ENCODE peak calls at places on chromosomes 11 and 22, in eight cellular contexts. One of them, this sample, is unnamed.

GRCh38 chr11:93485983-93486382 is 57.2 kb downstream of the SMCO4 start:
- DNase-seq in stomach: no peak
- DNase-seq in fibroblast of the aortic adventitia: no peak
- DNase-seq in omental fat pad: no peak
- DNase-seq in cardiac muscle cell: no peak
- DNase-seq in fibroblast of lung: no peak
- DNase-seq in kidney epithelial cell: no peak
- DNase-seq in Calu3: no peak
- DNase-seq in this sample: no peak

GRCh38 chr22:28373841-28374240 is 305.8 kb downstream of the TTC28 start:
- DNase-seq in Calu3: no peak
- DNase-seq in stomach: no peak
- DNase-seq in fibroblast of the aortic adventitia: peak; percentile 50
- DNase-seq in fibroblast of lung: peak; percentile 52
- DNase-seq in kidney epithelial cell: no peak
- DNase-seq in omental fat pad: no peak
- DNase-seq in cardiac muscle cell: peak; percentile 13
- DNase-seq in this sample: no peak

GRCh38 chr11:117901601-117902000 is 25.1 kb upstream of the FXYD6 start:
- DNase-seq in fibroblast of the aortic adventitia: no peak
- DNase-seq in Calu3: no peak
- DNase-seq in omental fat pad: peak; percentile 14
- DNase-seq in stomach: no peak
- DNase-seq in fibroblast of lung: no peak
- DNase-seq in cardiac muscle cell: no peak
- DNase-seq in kidney epithelial cell: no peak
- DNase-seq in this sample: no peak

GRCh38 chr22:37121887-37122591 is 12.5 kb upstream of the TMPRSS6 start:
- DNase-seq in stomach: peak; percentile 32
- DNase-seq in Calu3: no peak
- DNase-seq in fibroblast of lung: no peak
- DNase-seq in kidney epithelial cell: peak; percentile 56
- DNase-seq in cardiac muscle cell: peak; percentile 34
- DNase-seq in fibroblast of the aortic adventitia: peak; percentile 9
- DNase-seq in omental fat pad: no peak
- DNase-seq in this sample: no peak

GRCh38 chr11:44417756-44418437 is 108.0 kb upstream of the ALX4 start:
- DNase-seq in fibroblast of the aortic adventitia: no peak
- DNase-seq in fibroblast of lung: no peak
- DNase-seq in Calu3: no peak
- DNase-seq in cardiac muscle cell: no peak
- DNase-seq in omental fat pad: no peak
- DNase-seq in stomach: no peak
- DNase-seq in kidney epithelial cell: no peak
- DNase-seq in this sample: no peak

GRCh38 chr11:106858200-106858599 is 160.1 kb downstream of the GUCY1A2 start:
- DNase-seq in kidney epithelial cell: no peak
- DNase-seq in fibroblast of lung: no peak
- DNase-seq in cardiac muscle cell: no peak
- DNase-seq in omental fat pad: no peak
- DNase-seq in fibroblast of the aortic adventitia: no peak
- DNase-seq in stomach: no peak
- DNase-seq in Calu3: no peak
- DNase-seq in this sample: no peak

GRCh38 chr11:1702506-1702905 is 5.5 kb downstream of the KRTAP5-6 start:
- DNase-seq in omental fat pad: no peak
- DNase-seq in cardiac muscle cell: no peak
- DNase-seq in stomach: no peak
- DNase-seq in fibroblast of lung: no peak
- DNase-seq in fibroblast of the aortic adventitia: no peak
- DNase-seq in Calu3: no peak
- DNase-seq in kidney epithelial cell: no peak
- DNase-seq in this sample: no peak

GRCh38 chr22:19994851-19995610 is 21.6 kb downstream of the ARVCF start:
- DNase-seq in cardiac muscle cell: no peak
- DNase-seq in Calu3: no peak
- DNase-seq in fibroblast of lung: no peak
- DNase-seq in kidney epithelial cell: no peak
- DNase-seq in stomach: no peak
- DNase-seq in omental fat pad: no peak
- DNase-seq in fibroblast of the aortic adventitia: no peak
- DNase-seq in this sample: peak; percentile 4

GRCh38 chr11:33291004-33291777 is 34.0 kb downstream of the HIPK3 start:
- DNase-seq in kidney epithelial cell: no peak
- DNase-seq in Calu3: peak; percentile 18
- DNase-seq in cardiac muscle cell: peak; percentile 29
- DNase-seq in fibroblast of lung: peak; percentile 35
- DNase-seq in stomach: no peak
- DNase-seq in omental fat pad: no peak
- DNase-seq in fibroblast of the aortic adventitia: peak; percentile 57
- DNase-seq in this sample: no peak

GRCh38 chr11:19537803-19538453 is 174.7 kb upstream of the NAV2 start:
- DNase-seq in fibroblast of the aortic adventitia: no peak
- DNase-seq in Calu3: no peak
- DNase-seq in omental fat pad: no peak
- DNase-seq in cardiac muscle cell: no peak
- DNase-seq in stomach: no peak
- DNase-seq in kidney epithelial cell: no peak
- DNase-seq in fibroblast of lung: no peak
- DNase-seq in this sample: no peak

GRCh38 chr11:108435066-108435465 is 32.3 kb downstream of the C11orf65 start:
- DNase-seq in Calu3: no peak
- DNase-seq in omental fat pad: no peak
- DNase-seq in kidney epithelial cell: no peak
- DNase-seq in fibroblast of the aortic adventitia: no peak
- DNase-seq in stomach: no peak
- DNase-seq in fibroblast of lung: no peak
- DNase-seq in cardiac muscle cell: no peak
- DNase-seq in this sample: no peak

GRCh38 chr11:118180300-118180703 is 3.9 kb upstream of the SCN2B start:
- DNase-seq in Calu3: no peak
- DNase-seq in omental fat pad: no peak
- DNase-seq in kidney epithelial cell: no peak
- DNase-seq in fibroblast of lung: peak; percentile 60
- DNase-seq in stomach: no peak
- DNase-seq in fibroblast of the aortic adventitia: peak; percentile 18
- DNase-seq in cardiac muscle cell: peak; percentile 48
- DNase-seq in this sample: peak; percentile 75

GRCh38 chr11:28899706-28900105 is 791.5 kb downstream of the METTL15 start:
- DNase-seq in fibroblast of lung: no peak
- DNase-seq in Calu3: no peak
- DNase-seq in omental fat pad: no peak
- DNase-seq in stomach: no peak
- DNase-seq in cardiac muscle cell: no peak
- DNase-seq in kidney epithelial cell: no peak
- DNase-seq in fibroblast of the aortic adventitia: no peak
- DNase-seq in this sample: no peak

GRCh38 chr22:27445876-27446275 is 355.7 kb downstream of the MN1 start:
- DNase-seq in Calu3: no peak
- DNase-seq in kidney epithelial cell: no peak
- DNase-seq in fibroblast of the aortic adventitia: no peak
- DNase-seq in stomach: no peak
- DNase-seq in cardiac muscle cell: no peak
- DNase-seq in fibroblast of lung: no peak
- DNase-seq in omental fat pad: no peak
- DNase-seq in this sample: no peak

GRCh38 chr11:11476499-11476898 is 123.4 kb upstream of the CSNK2A3 start:
- DNase-seq in stomach: no peak
- DNase-seq in fibroblast of the aortic adventitia: no peak
- DNase-seq in fibroblast of lung: no peak
- DNase-seq in omental fat pad: no peak
- DNase-seq in Calu3: no peak
- DNase-seq in cardiac muscle cell: no peak
- DNase-seq in kidney epithelial cell: no peak
- DNase-seq in this sample: no peak

GRCh38 chr11:121415861-121416260 is 36.3 kb upstream of the SORL1 start:
- DNase-seq in fibroblast of lung: peak; percentile 46
- DNase-seq in fibroblast of the aortic adventitia: peak; percentile 11
- DNase-seq in stomach: no peak
- DNase-seq in omental fat pad: no peak
- DNase-seq in Calu3: peak; percentile 1
- DNase-seq in cardiac muscle cell: peak; percentile 34
- DNase-seq in kidney epithelial cell: no peak
- DNase-seq in this sample: no peak

GRCh38 chr11:125356736-125357292 is 139.3 kb downstream of the FEZ1 start:
- DNase-seq in Calu3: no peak
- DNase-seq in fibroblast of the aortic adventitia: no peak
- DNase-seq in kidney epithelial cell: no peak
- DNase-seq in stomach: no peak
- DNase-seq in fibroblast of lung: no peak
- DNase-seq in cardiac muscle cell: no peak
- DNase-seq in omental fat pad: no peak
- DNase-seq in this sample: no peak

GRCh38 chr11:122342089-122342749 is 226.2 kb upstream of the BLID start:
- DNase-seq in omental fat pad: no peak
- DNase-seq in cardiac muscle cell: no peak
- DNase-seq in fibroblast of the aortic adventitia: no peak
- DNase-seq in fibroblast of lung: no peak
- DNase-seq in stomach: no peak
- DNase-seq in Calu3: no peak
- DNase-seq in kidney epithelial cell: no peak
- DNase-seq in this sample: no peak

GRCh38 chr11:58769308-58769707 is 37.6 kb upstream of the GLYAT start:
- DNase-seq in omental fat pad: no peak
- DNase-seq in fibroblast of the aortic adventitia: no peak
- DNase-seq in fibroblast of lung: no peak
- DNase-seq in kidney epithelial cell: no peak
- DNase-seq in cardiac muscle cell: no peak
- DNase-seq in Calu3: no peak
- DNase-seq in stomach: no peak
- DNase-seq in this sample: no peak

GRCh38 chr22:36816635-36817428 is at the start of gene PVALB:
- DNase-seq in stomach: no peak
- DNase-seq in cardiac muscle cell: peak; percentile 65
- DNase-seq in kidney epithelial cell: no peak
- DNase-seq in fibroblast of the aortic adventitia: peak; percentile 27
- DNase-seq in omental fat pad: no peak
- DNase-seq in Calu3: peak; percentile 32
- DNase-seq in fibroblast of lung: peak; percentile 22
- DNase-seq in this sample: peak; percentile 57

GRCh38 chr11:2518112-2518982 is 73.5 kb downstream of the KCNQ1 start:
- DNase-seq in fibroblast of lung: no peak
- DNase-seq in omental fat pad: peak; percentile 9
- DNase-seq in Calu3: no peak
- DNase-seq in cardiac muscle cell: no peak
- DNase-seq in fibroblast of the aortic adventitia: no peak
- DNase-seq in kidney epithelial cell: no peak
- DNase-seq in stomach: peak; percentile 23
- DNase-seq in this sample: peak; percentile 1

GRCh38 chr22:44325718-44326548 is 13.2 kb upstream of the SHISAL1 start:
- DNase-seq in omental fat pad: no peak
- DNase-seq in fibroblast of lung: peak; percentile 55
- DNase-seq in stomach: no peak
- DNase-seq in kidney epithelial cell: no peak
- DNase-seq in cardiac muscle cell: peak; percentile 61
- DNase-seq in fibroblast of the aortic adventitia: peak; percentile 78
- DNase-seq in Calu3: no peak
- DNase-seq in this sample: no peak

GRCh38 chr11:102469196-102469821 is 16.7 kb upstream of the TMEM123 start:
- DNase-seq in stomach: no peak
- DNase-seq in fibroblast of the aortic adventitia: peak; percentile 53
- DNase-seq in Calu3: peak; percentile 10
- DNase-seq in fibroblast of lung: peak; percentile 70
- DNase-seq in kidney epithelial cell: no peak
- DNase-seq in omental fat pad: no peak
- DNase-seq in cardiac muscle cell: peak; percentile 50
- DNase-seq in this sample: no peak

GRCh38 chr11:78741794-78742193 is 167.1 kb upstream of the NARS2 start:
- DNase-seq in cardiac muscle cell: no peak
- DNase-seq in fibroblast of lung: no peak
- DNase-seq in fibroblast of the aortic adventitia: no peak
- DNase-seq in kidney epithelial cell: no peak
- DNase-seq in stomach: no peak
- DNase-seq in Calu3: no peak
- DNase-seq in omental fat pad: no peak
- DNase-seq in this sample: no peak
- TF ChIP-seq CTCF in cardiac muscle cell: no peak
- TF ChIP-seq CTCF in fibroblast of lung: no peak
- TF ChIP-seq CTCF in fibroblast of the aortic adventitia: no peak
- TF ChIP-seq CTCF in kidney epithelial cell: no peak
- TF ChIP-seq CTCF in stomach: no peak
- TF ChIP-seq CTCF in Calu3: no peak
- TF ChIP-seq CTCF in omental fat pad: no peak
- TF ChIP-seq CTCF in this sample: no peak

GRCh38 chr11:60607483-60607882 is 91.9 kb upstream of the MS4A8 start:
- DNase-seq in omental fat pad: no peak
- DNase-seq in kidney epithelial cell: no peak
- DNase-seq in Calu3: no peak
- DNase-seq in cardiac muscle cell: no peak
- DNase-seq in stomach: no peak
- DNase-seq in fibroblast of the aortic adventitia: no peak
- DNase-seq in fibroblast of lung: no peak
- DNase-seq in this sample: no peak
- TF ChIP-seq CTCF in omental fat pad: no peak
- TF ChIP-seq CTCF in kidney epithelial cell: no peak
- TF ChIP-seq CTCF in Calu3: no peak
- TF ChIP-seq CTCF in cardiac muscle cell: no peak
- TF ChIP-seq CTCF in stomach: no peak
- TF ChIP-seq CTCF in fibroblast of the aortic adventitia: no peak
- TF ChIP-seq CTCF in fibroblast of lung: no peak
- TF ChIP-seq CTCF in this sample: no peak

GRCh38 chr22:43239956-43240355 is 53.0 kb upstream of the TTLL12 start:
- DNase-seq in Calu3: no peak
- DNase-seq in fibroblast of lung: no peak
- DNase-seq in cardiac muscle cell: no peak
- DNase-seq in fibroblast of the aortic adventitia: no peak
- DNase-seq in stomach: no peak
- DNase-seq in omental fat pad: no peak
- DNase-seq in kidney epithelial cell: no peak
- DNase-seq in this sample: no peak
- TF ChIP-seq CTCF in Calu3: no peak
- TF ChIP-seq CTCF in fibroblast of lung: no peak
- TF ChIP-seq CTCF in cardiac muscle cell: no peak
- TF ChIP-seq CTCF in fibroblast of the aortic adventitia: no peak
- TF ChIP-seq CTCF in stomach: no peak
- TF ChIP-seq CTCF in omental fat pad: no peak
- TF ChIP-seq CTCF in kidney epithelial cell: no peak
- TF ChIP-seq CTCF in this sample: no peak

DNA sequence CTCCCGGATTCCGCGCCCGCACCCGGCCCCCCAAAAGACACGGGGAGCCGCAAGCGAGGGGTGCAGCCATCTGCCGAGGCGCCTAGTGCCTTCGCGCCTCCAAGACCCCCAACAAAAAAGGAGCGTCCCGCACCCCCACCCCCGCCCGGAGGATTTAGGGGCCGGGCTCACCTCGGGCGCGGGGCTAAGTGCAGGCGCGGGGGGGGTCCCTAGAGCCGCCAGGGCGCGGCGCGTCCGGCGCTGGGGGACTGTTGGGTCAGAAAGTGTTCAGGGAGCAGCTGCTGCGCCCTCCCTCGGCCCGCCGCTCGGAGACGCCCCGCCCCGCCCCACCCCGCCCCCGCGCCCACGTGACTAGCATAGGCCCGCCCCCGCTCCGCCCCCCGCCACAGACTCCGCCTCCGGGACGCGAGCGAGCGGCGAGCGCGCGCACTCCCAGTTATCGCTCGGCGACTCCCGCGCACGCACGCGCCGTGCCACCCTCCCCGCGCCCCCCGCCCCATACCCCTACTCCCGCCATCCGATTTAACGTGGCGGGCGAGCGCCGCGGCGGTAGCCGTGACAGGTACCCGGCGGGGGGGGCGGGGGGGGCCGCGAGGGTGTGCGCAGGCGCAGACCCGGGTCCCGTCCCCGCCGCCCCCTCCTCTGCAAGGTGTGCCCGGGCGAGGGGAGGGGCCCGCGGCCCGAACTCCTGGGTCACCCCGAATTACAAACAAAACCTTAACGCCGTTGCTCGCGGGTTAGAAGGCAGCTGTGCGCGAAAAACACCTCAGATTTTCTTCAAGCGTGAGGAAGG is 56.2 kb downstream of the KCNJ4 start:
- DNase-seq in cardiac muscle cell: peak; percentile 85
- DNase-seq in stomach: peak; percentile 92
- DNase-seq in Calu3: peak; percentile 90
- DNase-seq in omental fat pad: peak; percentile 60
- DNase-seq in fibroblast of lung: peak; percentile 73
- DNase-seq in fibroblast of the aortic adventitia: peak; percentile 56
- DNase-seq in kidney epithelial cell: no peak
- DNase-seq in this sample: peak; percentile 92
- TF ChIP-seq CTCF in cardiac muscle cell: no peak
- TF ChIP-seq CTCF in stomach: no peak
- TF ChIP-seq CTCF in Calu3: no peak
- TF ChIP-seq CTCF in omental fat pad: no peak
- TF ChIP-seq CTCF in fibroblast of lung: no peak
- TF ChIP-seq CTCF in fibroblast of the aortic adventitia: no peak
- TF ChIP-seq CTCF in kidney epithelial cell: no peak
- TF ChIP-seq CTCF in this sample: no peak

This sample was measured in BE2C.